ENCODE peak calls at places on chromosomes 3 and 15, in ten cellular contexts. One of them, this sample, is unnamed.
A peak's percentile ranks its signal among the peaks of the same experiment; 100 is the strongest.

GRCh38 chr15:34794590-34795206 is 651 bp downstream of the ACTC1 start:
- DNase-seq in aorta: peak; percentile 49
- DNase-seq in WERI-Rb-1: no peak
- DNase-seq in sigmoid colon: no peak
- DNase-seq in upper lobe of right lung: no peak
- DNase-seq in heart right ventricle: peak; percentile 15
- DNase-seq in ovary: no peak
- DNase-seq in left ventricle myocardium inferior: no peak
- DNase-seq in tibial artery: no peak
- DNase-seq in uterus: no peak
- DNase-seq in this sample: no peak

GRCh38 chr3:69462022-69462825 is 76.3 kb upstream of the FRMD4B start:
- DNase-seq in WERI-Rb-1: no peak
- DNase-seq in ovary: no peak
- DNase-seq in heart right ventricle: no peak
- DNase-seq in tibial artery: no peak
- DNase-seq in aorta: no peak
- DNase-seq in uterus: no peak
- DNase-seq in sigmoid colon: no peak
- DNase-seq in left ventricle myocardium inferior: no peak
- DNase-seq in upper lobe of right lung: no peak
- DNase-seq in this sample: no peak

GRCh38 chr15:79494392-79494909 is 62.3 kb downstream of the MINAR1 start:
- DNase-seq in uterus: no peak
- DNase-seq in tibial artery: no peak
- DNase-seq in ovary: no peak
- DNase-seq in aorta: no peak
- DNase-seq in WERI-Rb-1: no peak
- DNase-seq in heart right ventricle: no peak
- DNase-seq in sigmoid colon: no peak
- DNase-seq in upper lobe of right lung: no peak
- DNase-seq in left ventricle myocardium inferior: no peak
- DNase-seq in this sample: no peak

GRCh38 chr3:62529230-62529629 is 155.9 kb upstream of the FEZF2 start:
- DNase-seq in sigmoid colon: no peak
- DNase-seq in tibial artery: no peak
- DNase-seq in upper lobe of right lung: no peak
- DNase-seq in ovary: peak; percentile 10
- DNase-seq in heart right ventricle: peak; percentile 29
- DNase-seq in WERI-Rb-1: no peak
- DNase-seq in left ventricle myocardium inferior: peak; percentile 34
- DNase-seq in uterus: no peak
- DNase-seq in aorta: no peak
- DNase-seq in this sample: peak; percentile 82

GRCh38 chr3:159565313-159565712 is 423.3 kb upstream of the IL12A start:
- DNase-seq in uterus: no peak
- DNase-seq in ovary: no peak
- DNase-seq in WERI-Rb-1: no peak
- DNase-seq in tibial artery: no peak
- DNase-seq in aorta: no peak
- DNase-seq in left ventricle myocardium inferior: no peak
- DNase-seq in sigmoid colon: no peak
- DNase-seq in upper lobe of right lung: no peak
- DNase-seq in heart right ventricle: no peak
- DNase-seq in this sample: no peak

GRCh38 chr3:28868897-28869296 is 412.0 kb upstream of the RBMS3 start:
- DNase-seq in sigmoid colon: no peak
- DNase-seq in uterus: no peak
- DNase-seq in ovary: no peak
- DNase-seq in aorta: no peak
- DNase-seq in upper lobe of right lung: no peak
- DNase-seq in tibial artery: no peak
- DNase-seq in WERI-Rb-1: no peak
- DNase-seq in heart right ventricle: no peak
- DNase-seq in left ventricle myocardium inferior: no peak
- DNase-seq in this sample: no peak

GRCh38 chr3:71227344-71227743 is 356.2 kb downstream of the FOXP1 start:
- DNase-seq in heart right ventricle: no peak
- DNase-seq in uterus: no peak
- DNase-seq in WERI-Rb-1: no peak
- DNase-seq in ovary: no peak
- DNase-seq in sigmoid colon: no peak
- DNase-seq in aorta: no peak
- DNase-seq in tibial artery: no peak
- DNase-seq in left ventricle myocardium inferior: no peak
- DNase-seq in upper lobe of right lung: no peak
- DNase-seq in this sample: no peak

GRCh38 chr3:158568784-158569183 is 2.2 kb upstream of the MLF1 start:
- DNase-seq in WERI-Rb-1: no peak
- DNase-seq in aorta: no peak
- DNase-seq in sigmoid colon: no peak
- DNase-seq in heart right ventricle: no peak
- DNase-seq in upper lobe of right lung: no peak
- DNase-seq in tibial artery: no peak
- DNase-seq in ovary: no peak
- DNase-seq in uterus: no peak
- DNase-seq in left ventricle myocardium inferior: no peak
- DNase-seq in this sample: no peak

GRCh38 chr3:52404391-52404790 is 40.5 kb downstream of the SEMA3G start:
- DNase-seq in left ventricle myocardium inferior: peak; percentile 7
- DNase-seq in sigmoid colon: no peak
- DNase-seq in WERI-Rb-1: no peak
- DNase-seq in upper lobe of right lung: peak; percentile 42
- DNase-seq in heart right ventricle: no peak
- DNase-seq in aorta: peak; percentile 23
- DNase-seq in ovary: no peak
- DNase-seq in tibial artery: no peak
- DNase-seq in uterus: no peak
- DNase-seq in this sample: no peak

GRCh38 chr15:80606571-80606970 is 88.5 kb upstream of the ABHD17C start:
- DNase-seq in left ventricle myocardium inferior: no peak
- DNase-seq in ovary: no peak
- DNase-seq in aorta: no peak
- DNase-seq in tibial artery: no peak
- DNase-seq in WERI-Rb-1: no peak
- DNase-seq in sigmoid colon: no peak
- DNase-seq in upper lobe of right lung: no peak
- DNase-seq in heart right ventricle: no peak
- DNase-seq in uterus: no peak
- DNase-seq in this sample: no peak

GRCh38 chr15:75153084-75153483 is 48.6 kb upstream of the C15orf39 start:
- DNase-seq in heart right ventricle: no peak
- DNase-seq in uterus: no peak
- DNase-seq in tibial artery: no peak
- DNase-seq in upper lobe of right lung: no peak
- DNase-seq in WERI-Rb-1: no peak
- DNase-seq in aorta: no peak
- DNase-seq in ovary: no peak
- DNase-seq in sigmoid colon: no peak
- DNase-seq in left ventricle myocardium inferior: no peak
- DNase-seq in this sample: no peak

GRCh38 chr15:47184003-47184404 is 533.3 kb upstream of the SEMA6D start:
- DNase-seq in ovary: no peak
- DNase-seq in upper lobe of right lung: peak; percentile 64
- DNase-seq in left ventricle myocardium inferior: no peak
- DNase-seq in sigmoid colon: no peak
- DNase-seq in heart right ventricle: peak; percentile 22
- DNase-seq in uterus: no peak
- DNase-seq in WERI-Rb-1: peak; percentile 71
- DNase-seq in tibial artery: no peak
- DNase-seq in aorta: peak; percentile 61
- DNase-seq in this sample: peak; percentile 67

GRCh38 chr15:66761723-66762595 is 59.9 kb downstream of the SMAD6 start:
- DNase-seq in WERI-Rb-1: no peak
- DNase-seq in aorta: peak; percentile 53
- DNase-seq in uterus: no peak
- DNase-seq in left ventricle myocardium inferior: peak; percentile 8
- DNase-seq in upper lobe of right lung: no peak
- DNase-seq in tibial artery: no peak
- DNase-seq in ovary: no peak
- DNase-seq in sigmoid colon: no peak
- DNase-seq in heart right ventricle: no peak
- DNase-seq in this sample: no peak

DNA sequence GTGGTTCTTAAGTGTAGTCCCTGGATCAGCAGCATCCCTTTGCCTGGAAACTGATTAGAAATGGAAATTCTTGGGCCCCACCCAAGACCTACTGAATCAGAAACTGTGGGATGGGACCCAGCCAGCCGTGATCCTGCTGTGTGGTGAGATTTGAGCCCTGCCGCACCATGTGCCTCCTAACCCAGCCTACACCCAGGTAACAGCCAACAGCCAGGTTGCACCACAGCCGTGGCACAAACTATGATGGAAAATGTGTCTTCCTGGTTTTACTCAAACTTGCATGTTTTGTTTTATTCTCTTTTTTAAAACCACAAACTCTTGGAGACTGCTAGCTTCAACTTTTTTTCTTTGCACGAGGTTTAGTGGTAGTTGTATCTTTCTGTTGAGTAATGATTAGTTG is 2.6 kb downstream of the LIMD1 start:
- DNase-seq in left ventricle myocardium inferior: no peak
- DNase-seq in heart right ventricle: no peak
- DNase-seq in aorta: no peak
- DNase-seq in ovary: no peak
- DNase-seq in uterus: no peak
- DNase-seq in sigmoid colon: no peak
- DNase-seq in WERI-Rb-1: no peak
- DNase-seq in upper lobe of right lung: no peak
- DNase-seq in tibial artery: peak; percentile 71
- DNase-seq in this sample: no peak
- H3K27ac ChIP-seq in left ventricle myocardium inferior: peak overlapping the region; percentile 98
- H3K27ac ChIP-seq in heart right ventricle: peak overlapping the region; percentile 70
- H3K27ac ChIP-seq in aorta: no peak overlapping the region
- H3K27ac ChIP-seq in ovary: no peak overlapping the region
- H3K27ac ChIP-seq in uterus: peak overlapping the region; percentile 33
- H3K27ac ChIP-seq in sigmoid colon: peak overlapping the region; percentile 47
- H3K27ac ChIP-seq in WERI-Rb-1: no peak overlapping the region
- H3K27ac ChIP-seq in upper lobe of right lung: peak overlapping the region; percentile 72
- H3K27ac ChIP-seq in tibial artery: peak overlapping the region; percentile 95
- H3K27ac ChIP-seq in this sample: no peak overlapping the region

GRCh38 chr3:32840086-32840841 is 22.5 kb downstream of the TRIM71 start:
- DNase-seq in heart right ventricle: no peak
- DNase-seq in sigmoid colon: no peak
- DNase-seq in left ventricle myocardium inferior: no peak
- DNase-seq in aorta: no peak
- DNase-seq in ovary: no peak
- DNase-seq in uterus: no peak
- DNase-seq in tibial artery: no peak
- DNase-seq in WERI-Rb-1: no peak
- DNase-seq in upper lobe of right lung: peak; percentile 26
- DNase-seq in this sample: peak; percentile 90
- H3K27me3 ChIP-seq in heart right ventricle: peaks cover 12% of the 10 kb centered on the region
- H3K27me3 ChIP-seq in sigmoid colon: no peaks in the 10 kb centered on the region
- H3K27me3 ChIP-seq in left ventricle myocardium inferior: peaks cover 39% of the 10 kb centered on the region
- H3K27me3 ChIP-seq in aorta: no peaks in the 10 kb centered on the region
- H3K27me3 ChIP-seq in ovary: no peaks in the 10 kb centered on the region
- H3K27me3 ChIP-seq in uterus: no peaks in the 10 kb centered on the region
- H3K27me3 ChIP-seq in tibial artery: peaks cover 12% of the 10 kb centered on the region
- H3K27me3 ChIP-seq in WERI-Rb-1: no peaks in the 10 kb centered on the region
- H3K27me3 ChIP-seq in upper lobe of right lung: no peaks in the 10 kb centered on the region
- H3K27me3 ChIP-seq in this sample: no peaks in the 10 kb centered on the region

GRCh38 chr3:134916276-134916961 is 121.4 kb downstream of the EPHB1 start:
- DNase-seq in ovary: no peak
- DNase-seq in heart right ventricle: no peak
- DNase-seq in uterus: no peak
- DNase-seq in tibial artery: no peak
- DNase-seq in aorta: no peak
- DNase-seq in upper lobe of right lung: peak; percentile 56
- DNase-seq in sigmoid colon: no peak
- DNase-seq in WERI-Rb-1: no peak
- DNase-seq in left ventricle myocardium inferior: no peak
- DNase-seq in this sample: no peak
- H3K27ac ChIP-seq in ovary: no peak overlapping the region
- H3K27ac ChIP-seq in heart right ventricle: no peak overlapping the region
- H3K27ac ChIP-seq in uterus: no peak overlapping the region
- H3K27ac ChIP-seq in tibial artery: no peak overlapping the region
- H3K27ac ChIP-seq in aorta: no peak overlapping the region
- H3K27ac ChIP-seq in upper lobe of right lung: no peak overlapping the region
- H3K27ac ChIP-seq in sigmoid colon: no peak overlapping the region
- H3K27ac ChIP-seq in WERI-Rb-1: no peak overlapping the region
- H3K27ac ChIP-seq in left ventricle myocardium inferior: no peak overlapping the region
- H3K27ac ChIP-seq in this sample: no peak overlapping the region

DNA sequence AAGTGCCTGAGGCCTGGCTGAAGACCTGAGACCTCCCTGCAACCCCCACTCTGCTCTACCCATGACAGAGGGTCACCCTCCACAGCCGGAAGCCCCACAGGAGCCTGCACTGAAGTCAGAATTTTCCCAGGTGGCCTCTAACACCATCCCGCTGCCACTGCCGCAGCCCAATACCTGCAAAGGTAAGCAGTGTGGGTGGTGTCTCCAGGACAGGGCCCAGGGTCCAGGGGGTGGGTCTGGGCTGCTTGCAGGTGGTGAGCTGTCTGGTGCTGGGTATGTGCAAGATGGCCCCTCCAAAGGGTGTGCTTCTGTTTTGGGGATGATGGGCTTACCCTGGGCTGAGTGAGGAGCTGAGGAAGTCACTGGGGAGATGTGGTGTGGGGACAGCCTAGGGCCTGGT is 69.9 kb downstream of the FBLN2 start:
- DNase-seq in ovary: no peak
- DNase-seq in sigmoid colon: no peak
- DNase-seq in WERI-Rb-1: no peak
- DNase-seq in uterus: no peak
- DNase-seq in aorta: peak; percentile 37
- DNase-seq in heart right ventricle: no peak
- DNase-seq in left ventricle myocardium inferior: no peak
- DNase-seq in tibial artery: no peak
- DNase-seq in upper lobe of right lung: no peak
- DNase-seq in this sample: no peak
- H3K27me3 ChIP-seq in ovary: no peaks in the 10 kb centered on the region
- H3K27me3 ChIP-seq in sigmoid colon: no peaks in the 10 kb centered on the region
- H3K27me3 ChIP-seq in WERI-Rb-1: no peaks in the 10 kb centered on the region
- H3K27me3 ChIP-seq in uterus: no peaks in the 10 kb centered on the region
- H3K27me3 ChIP-seq in aorta: no peaks in the 10 kb centered on the region
- H3K27me3 ChIP-seq in heart right ventricle: no peaks in the 10 kb centered on the region
- H3K27me3 ChIP-seq in left ventricle myocardium inferior: no peaks in the 10 kb centered on the region
- H3K27me3 ChIP-seq in tibial artery: no peaks in the 10 kb centered on the region
- H3K27me3 ChIP-seq in upper lobe of right lung: no peaks in the 10 kb centered on the region
- H3K27me3 ChIP-seq in this sample: no peaks in the 10 kb centered on the region

DNA sequence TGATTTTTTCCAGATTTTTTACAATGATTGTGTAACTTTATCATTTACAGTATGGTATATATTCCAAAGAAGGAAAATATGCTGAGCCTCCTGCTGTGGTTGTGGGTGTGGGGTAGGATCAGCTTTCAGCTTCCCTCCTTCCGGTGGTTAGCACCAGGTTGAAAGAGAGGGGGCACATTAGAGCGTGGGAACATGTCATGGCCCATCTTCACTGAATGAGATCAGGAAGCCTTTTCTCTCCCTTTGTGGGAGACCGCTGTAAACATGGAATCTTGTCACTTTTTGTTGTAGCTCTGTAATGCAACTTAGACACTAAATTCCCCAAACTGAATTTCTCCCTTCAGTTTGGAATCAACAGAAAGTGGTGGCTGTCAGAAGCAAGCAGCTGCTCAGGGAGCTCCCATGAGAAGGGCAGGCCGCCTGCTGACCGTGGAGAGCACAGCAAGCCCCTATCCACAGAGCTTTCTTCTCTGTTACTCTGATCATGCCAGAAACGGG is 86.7 kb upstream of the LIMD1 start:
- DNase-seq in heart right ventricle: peak; percentile 40
- DNase-seq in tibial artery: no peak
- DNase-seq in uterus: no peak
- DNase-seq in WERI-Rb-1: peak; percentile 63
- DNase-seq in left ventricle myocardium inferior: peak; percentile 32
- DNase-seq in sigmoid colon: no peak
- DNase-seq in aorta: no peak
- DNase-seq in ovary: no peak
- DNase-seq in upper lobe of right lung: no peak
- DNase-seq in this sample: peak; percentile 76
- H3K27ac ChIP-seq in heart right ventricle: peak overlapping the region; percentile 32
- H3K27ac ChIP-seq in tibial artery: no peak overlapping the region
- H3K27ac ChIP-seq in uterus: no peak overlapping the region
- H3K27ac ChIP-seq in WERI-Rb-1: no peak overlapping the region
- H3K27ac ChIP-seq in left ventricle myocardium inferior: peak overlapping the region; percentile 55
- H3K27ac ChIP-seq in sigmoid colon: peak overlapping the region; percentile 48
- H3K27ac ChIP-seq in aorta: no peak overlapping the region
- H3K27ac ChIP-seq in ovary: no peak overlapping the region
- H3K27ac ChIP-seq in upper lobe of right lung: no peak overlapping the region
- H3K27ac ChIP-seq in this sample: no peak overlapping the region